ENCODE peak calls at places on chromosomes 12 and 14, in nine cellular contexts. I is stimulated activated CD4-positive, alpha-beta T cell treated with anti-CD3 and anti-CD28 coated beads, Interleukin-12 subunit alpha, Interleukin-12 subunit beta, amount 100 ng/mL, for 48 hours; O is fibroblast of mammary gland; N is foreskin fibroblast; Y is germinal center; V is lung; K is Caki2; Q is NCI-H1105; U is astrocyte of the cerebellum. B is an unnamed sample.

GRCh38 chr12:64583395-64584172 is 26.7 kb upstream of the RASSF3 start:
- DNase-seq in Y (no peak), Q (no peak), U (no peak), V (no peak), I (no peak), N (peak; percentile 55), K (no peak), O (peak; percentile 36), B (no peak)

GRCh38 chr14:68509188-68509953 is 283.5 kb downstream of the ZFP36L1 start:
- DNase-seq in V (no peak), Q (no peak), I (no peak), K (no peak), O (no peak), N (no peak), Y (no peak), U (no peak), B (no peak)

GRCh38 chr12:78571953-78572352 is 292.6 kb upstream of the SYT1 start:
- DNase-seq in Q (no peak), U (no peak), N (no peak), I (no peak), V (no peak), Y (no peak), K (no peak), O (no peak), B (no peak)

GRCh38 chr12:46832084-46832704 is 6.4 kb upstream of the SLC38A4 start:
- DNase-seq in K (no peak), Q (no peak), U (no peak), V (no peak), Y (no peak), O (no peak), I (no peak), N (no peak), B (no peak)

GRCh38 chr12:131370321-131370720 is 340.6 kb upstream of the SFSWAP start:
- DNase-seq in Y (no peak), V (no peak), I (no peak), O (no peak), U (no peak), N (no peak), Q (no peak), K (no peak), B (no peak)

GRCh38 chr12:47867496-47867941 is 37.3 kb downstream of the VDR start:
- DNase-seq in N (peak; percentile 85), O (peak; percentile 96), V (no peak), U (peak; percentile 57), I (peak; percentile 47), Q (no peak), K (no peak), Y (no peak), B (no peak)

GRCh38 chr12:113422030-113422900 is at the start of gene SDSL:
- DNase-seq in Q (no peak), U (no peak), Y (peak; percentile 56), K (peak; percentile 86), N (peak; percentile 78), I (peak; percentile 9), V (peak; percentile 76), O (peak; percentile 83), B (peak; percentile 10)

GRCh38 chr14:94423465-94424056 is 29.0 kb downstream of the SERPINA11 start:
- DNase-seq in O (peak; percentile 67), K (peak; percentile 15), N (peak; percentile 38), U (peak; percentile 54), V (peak; percentile 73), I (peak; percentile 47), Y (peak; percentile 76), Q (no peak), B (peak; percentile 46)

GRCh38 chr12:93166891-93167307 is 210.8 kb upstream of the NUDT4 start:
- DNase-seq in O (no peak), Y (peak; percentile 61), Q (no peak), V (no peak), U (no peak), N (no peak), K (no peak), I (no peak), B (no peak)

GRCh38 chr14:89146291-89146690 is 270.7 kb downstream of the FOXN3 start:
- DNase-seq in N (no peak), I (no peak), U (no peak), K (peak; percentile 14), Q (no peak), V (no peak), O (no peak), Y (no peak), B (no peak)

GRCh38 chr14:20477211-20477876 is 8.1 kb downstream of the PNP start:
- DNase-seq in N (no peak), Y (peak; percentile 42), K (no peak), U (no peak), I (no peak), V (peak; percentile 64), Q (peak; percentile 27), O (no peak), B (no peak)

GRCh38 chr12:103881261-103881660 is 40.2 kb upstream of the NT5DC3 start:
- DNase-seq in V (no peak), K (peak; percentile 37), Y (no peak), Q (no peak), O (no peak), I (no peak), U (no peak), N (no peak), B (no peak)